ENCODE peak calls at places on chromosomes 13 and 19, in six cellular contexts. A is NT2/D1; N is stimulated activated CD4-positive, alpha-beta T cell treated with anti-CD3 and anti-CD28 coated beads, Interleukin-15, amount 100 ng/mL, for 48 hours; X is stimulated activated naive CD8-positive, alpha-beta T cell treated with anti-CD3 and anti-CD28 coated beads, Interleukin-15, Interleukin-2, amounts not matched to agents 100 U/mL and 50 U/mL, for 24 hours; Y is NCI-H2081; K is DND-41. U is an unnamed sample.

GRCh38 chr19:49475995-49476880 is 2.2 kb downstream of the FLT3LG start:
- DNase-seq in A (no peak), N (peak; percentile 69), X (peak; percentile 88), Y (no peak), K (peak; percentile 47), U (peak; percentile 29)

GRCh38 chr13:49292742-49293498 is 45.2 kb downstream of the CDADC1 start:
- DNase-seq in A (no peak), N (no peak), X (peak; percentile 41), Y (peak; percentile 31), K (peak; percentile 30), U (no peak)

GRCh38 chr13:104954210-104954609 is 1581.3 kb downstream of the EFNB2 start:
- DNase-seq in A (no peak), N (no peak), X (no peak), Y (no peak), K (no peak), U (no peak)

GRCh38 chr19:48271531-48272151 is 1.8 kb downstream of the ZNF114 start:
- DNase-seq in A (peak; percentile 39), N (no peak), X (peak; percentile 26), Y (no peak), K (no peak), U (peak; percentile 43)

GRCh38 chr13:72523049-72523448 is 204.4 kb downstream of the MZT1 start:
- DNase-seq in A (no peak), N (no peak), X (no peak), Y (no peak), K (no peak), U (no peak)

GRCh38 chr13:21014666-21015170 is 46.7 kb downstream of the LATS2 start:
- DNase-seq in A (no peak), N (no peak), X (no peak), Y (no peak), K (no peak), U (no peak)

GRCh38 chr13:19668778-19669177 is 35.3 kb downstream of the MPHOSPH8 start:
- DNase-seq in A (no peak), N (no peak), X (no peak), Y (no peak), K (no peak), U (no peak)

GRCh38 chr13:64684685-64685431 is 2545.3 kb downstream of the PCDH9 start:
- DNase-seq in A (peak; percentile 61), N (no peak), X (no peak), Y (no peak), K (no peak), U (no peak)

GRCh38 chr19:46919324-46919723 is 58.5 kb downstream of the ARHGAP35 start:
- DNase-seq in A (no peak), N (peak; percentile 7), X (peak; percentile 24), Y (no peak), K (no peak), U (no peak)

GRCh38 chr19:47271949-47272348 is 2.7 kb upstream of the INAFM1 start:
- DNase-seq in A (no peak), N (no peak), X (no peak), Y (no peak), K (no peak), U (no peak)

GRCh38 chr13:112874751-112875300 is 94.2 kb upstream of the MCF2L start:
- DNase-seq in A (no peak), N (no peak), X (no peak), Y (no peak), K (no peak), U (no peak)

GRCh38 chr13:44311011-44311481 is 62.6 kb upstream of the SERP2 start:
- DNase-seq in A (no peak), N (no peak), X (no peak), Y (no peak), K (no peak), U (no peak)

GRCh38 chr19:45863840-45864628 is at the start of gene FOXA3:
- DNase-seq in A (no peak), N (no peak), X (peak; percentile 79), Y (peak; percentile 59), K (no peak), U (peak; percentile 18)

GRCh38 chr13:114200673-114201005 is 21.6 kb downstream of the CFAP97D2 start:
- DNase-seq in A (no peak), N (no peak), X (no peak), Y (no peak), K (no peak), U (no peak)

GRCh38 chr19:5478925-5479588 is 23.8 kb downstream of the ZNRF4 start:
- DNase-seq in A (no peak), N (no peak), X (no peak), Y (no peak), K (no peak), U (no peak)

GRCh38 chr13:30585748-30586262 is 31.9 kb upstream of the USPL1 start:
- DNase-seq in A (no peak), N (no peak), X (no peak), Y (no peak), K (no peak), U (no peak)

GRCh38 chr13:35157143-35157755 is 215.2 kb downstream of the NBEA start:
- DNase-seq in A (no peak), N (no peak), X (peak; percentile 13), Y (peak; percentile 36), K (peak; percentile 37), U (peak; percentile 70)

GRCh38 chr19:6639439-6639838 is 30.5 kb downstream of the TNFSF14 start:
- DNase-seq in A (no peak), N (no peak), X (no peak), Y (no peak), K (no peak), U (no peak)

GRCh38 chr13:42137856-42138537 is 89.5 kb downstream of the DGKH start:
- DNase-seq in A (no peak), N (no peak), X (no peak), Y (no peak), K (no peak), U (no peak)

GRCh38 chr13:111976474-111977183 is 90.3 kb upstream of the SOX1 start:
- DNase-seq in A (no peak), N (no peak), X (no peak), Y (no peak), K (no peak), U (no peak)

GRCh38 chr19:33293255-33294057 is 8.9 kb downstream of the CEBPA start:
- DNase-seq in A (no peak), N (no peak), X (no peak), Y (peak; percentile 39), K (no peak), U (peak; percentile 77)

GRCh38 chr19:53102701-53103140 is 501 bp downstream of the ZNF160 start:
- DNase-seq in A (no peak), N (peak; percentile 21), X (peak; percentile 52), Y (no peak), K (peak; percentile 62), U (no peak)

GRCh38 chr13:35714588-35714987 is 238.1 kb upstream of the MAB21L1 start:
- DNase-seq in A (no peak), N (no peak), X (no peak), Y (no peak), K (no peak), U (no peak)

GRCh38 chr19:16978839-16979802 is 47.5 kb downstream of the CPAMD8 start:
- DNase-seq in A (no peak), N (no peak), X (no peak), Y (no peak), K (no peak), U (no peak)

U was measured in NCI-H526 treated with DMSO at 0.1 percent for 48 hours.